ENCODE peak calls at places on chromosomes 3 and 15, in five cellular contexts. One of them, this sample, is unnamed. For H3K27me3, the result is how much of the 10 kb centered on the place peaks cover.

GRCh38 chr3:172856766-172857742 is 106.5 kb downstream of the ECT2 start:
- DNase-seq in heart left ventricle: peak
- DNase-seq in adrenal gland: peak
- DNase-seq in HCT116: peak
- DNase-seq in GM12878: no peak
- DNase-seq in this sample: no peak

GRCh38 chr3:39147711-39148115 is 5.7 kb downstream of the CSRNP1 start:
- DNase-seq in GM12878: no peak
- DNase-seq in adrenal gland: peak
- DNase-seq in HCT116: no peak
- DNase-seq in heart left ventricle: peak
- DNase-seq in this sample: no peak

GRCh38 chr3:64355473-64355872 is 130.2 kb upstream of the PRICKLE2 start:
- DNase-seq in GM12878: no peak
- DNase-seq in HCT116: no peak
- DNase-seq in adrenal gland: peak
- DNase-seq in heart left ventricle: peak
- DNase-seq in this sample: peak

GRCh38 chr3:9088431-9089353 is 125.4 kb upstream of the RAD18 start:
- DNase-seq in GM12878: no peak
- DNase-seq in HCT116: no peak
- DNase-seq in heart left ventricle: no peak
- DNase-seq in adrenal gland: peak
- DNase-seq in this sample: no peak

GRCh38 chr3:32454731-32455608 is 47.7 kb downstream of the CMTM6 start:
- DNase-seq in heart left ventricle: no peak
- DNase-seq in HCT116: no peak
- DNase-seq in GM12878: no peak
- DNase-seq in adrenal gland: no peak
- DNase-seq in this sample: no peak

GRCh38 chr3:10357592-10358308 is 36.8 kb upstream of the SEC13 start:
- DNase-seq in heart left ventricle: peak
- DNase-seq in adrenal gland: peak
- DNase-seq in GM12878: peak
- DNase-seq in HCT116: no peak
- DNase-seq in this sample: no peak

GRCh38 chr3:171172070-171172469 is 145.6 kb upstream of the SLC2A2 start:
- DNase-seq in HCT116: no peak
- DNase-seq in adrenal gland: no peak
- DNase-seq in GM12878: no peak
- DNase-seq in heart left ventricle: no peak
- DNase-seq in this sample: no peak

GRCh38 chr15:62934236-62934971 is 108.1 kb upstream of the TPM1 start:
- DNase-seq in GM12878: no peak
- DNase-seq in adrenal gland: no peak
- DNase-seq in heart left ventricle: peak
- DNase-seq in HCT116: no peak
- DNase-seq in this sample: no peak

GRCh38 chr15:39922450-39923092 is 2.5 kb upstream of the GPR176 start:
- DNase-seq in heart left ventricle: no peak
- DNase-seq in HCT116: no peak
- DNase-seq in adrenal gland: no peak
- DNase-seq in GM12878: no peak
- DNase-seq in this sample: no peak

GRCh38 chr15:73751896-73752816 is 995 bp downstream of the INSYN1 start:
- DNase-seq in heart left ventricle: no peak
- DNase-seq in GM12878: no peak
- DNase-seq in adrenal gland: no peak
- DNase-seq in HCT116: no peak
- DNase-seq in this sample: no peak

GRCh38 chr3:49845694-49846093 is 10.7 kb downstream of the TRAIP start:
- DNase-seq in adrenal gland: no peak
- DNase-seq in GM12878: no peak
- DNase-seq in heart left ventricle: no peak
- DNase-seq in HCT116: no peak
- DNase-seq in this sample: no peak

GRCh38 chr3:49523756-49524747 is 30.2 kb upstream of the BSN start:
- DNase-seq in GM12878: no peak
- DNase-seq in HCT116: no peak
- DNase-seq in adrenal gland: no peak
- DNase-seq in heart left ventricle: no peak
- DNase-seq in this sample: no peak

GRCh38 chr15:32878849-32879795 is 161.3 kb downstream of the GREM1 start:
- DNase-seq in adrenal gland: no peak
- DNase-seq in GM12878: no peak
- DNase-seq in heart left ventricle: no peak
- DNase-seq in HCT116: no peak
- DNase-seq in this sample: no peak

GRCh38 chr3:140276698-140277097 is 341.7 kb downstream of the CLSTN2 start:
- DNase-seq in adrenal gland: no peak
- DNase-seq in GM12878: no peak
- DNase-seq in heart left ventricle: no peak
- DNase-seq in HCT116: peak
- DNase-seq in this sample: no peak

GRCh38 chr3:149657796-149658443 is at the start of gene WWTR1:
- DNase-seq in GM12878: peak
- DNase-seq in HCT116: peak
- DNase-seq in heart left ventricle: peak
- DNase-seq in adrenal gland: peak
- DNase-seq in this sample: peak

GRCh38 chr15:59294574-59294960 is 78.1 kb downstream of the MYO1E start:
- DNase-seq in heart left ventricle: no peak
- DNase-seq in GM12878: no peak
- DNase-seq in adrenal gland: no peak
- DNase-seq in HCT116: no peak
- DNase-seq in this sample: no peak

GRCh38 chr3:101902041-101902440 is 52.7 kb downstream of the NFKBIZ start:
- DNase-seq in heart left ventricle: no peak
- DNase-seq in HCT116: peak
- DNase-seq in GM12878: no peak
- DNase-seq in adrenal gland: no peak
- DNase-seq in this sample: no peak

GRCh38 chr3:128344046-128344368 is 122.7 kb downstream of the DNAJB8 start:
- DNase-seq in heart left ventricle: no peak
- DNase-seq in adrenal gland: no peak
- DNase-seq in GM12878: no peak
- DNase-seq in HCT116: no peak
- DNase-seq in this sample: no peak

GRCh38 chr3:174863488-174863887 is 4.4 kb downstream of the NAALADL2 start:
- DNase-seq in adrenal gland: no peak
- DNase-seq in heart left ventricle: no peak
- DNase-seq in GM12878: no peak
- DNase-seq in HCT116: peak
- DNase-seq in this sample: no peak

GRCh38 chr3:139101396-139101795 is 56.7 kb upstream of the PRR23C start:
- DNase-seq in adrenal gland: no peak
- DNase-seq in GM12878: no peak
- DNase-seq in heart left ventricle: no peak
- DNase-seq in HCT116: no peak
- DNase-seq in this sample: no peak

GRCh38 chr3:192064959-192065358 is 604.0 kb downstream of the PYDC2 start:
- DNase-seq in GM12878: no peak
- DNase-seq in adrenal gland: no peak
- DNase-seq in HCT116: no peak
- DNase-seq in heart left ventricle: no peak
- DNase-seq in this sample: no peak

GRCh38 chr3:147038456-147038855 is 367.9 kb downstream of the ZIC4 start:
- DNase-seq in heart left ventricle: no peak
- DNase-seq in HCT116: no peak
- DNase-seq in GM12878: no peak
- DNase-seq in adrenal gland: no peak
- DNase-seq in this sample: no peak

GRCh38 chr15:32838820-32839219 is 121.0 kb downstream of the GREM1 start:
- DNase-seq in GM12878: no peak
- DNase-seq in heart left ventricle: no peak
- DNase-seq in HCT116: no peak
- DNase-seq in adrenal gland: peak
- DNase-seq in this sample: no peak

GRCh38 chr15:31511707-31512310 is 185.2 kb downstream of the KLF13 start:
- DNase-seq in GM12878: peak
- DNase-seq in heart left ventricle: no peak
- DNase-seq in adrenal gland: no peak
- DNase-seq in HCT116: no peak
- DNase-seq in this sample: no peak

GRCh38 chr15:90674476-90674875 is 42.7 kb upstream of the BLM start:
- DNase-seq in HCT116: no peak
- DNase-seq in heart left ventricle: no peak
- DNase-seq in GM12878: no peak
- DNase-seq in adrenal gland: no peak
- DNase-seq in this sample: no peak

GRCh38 chr3:181879926-181880325 is 168.2 kb downstream of the SOX2 start:
- DNase-seq in adrenal gland: no peak
- DNase-seq in HCT116: no peak
- DNase-seq in heart left ventricle: no peak
- DNase-seq in GM12878: no peak
- DNase-seq in this sample: no peak

GRCh38 chr3:53158700-53159414 is 2.2 kb upstream of the PRKCD start:
- DNase-seq in heart left ventricle: no peak
- DNase-seq in GM12878: no peak
- DNase-seq in HCT116: no peak
- DNase-seq in adrenal gland: no peak
- DNase-seq in this sample: no peak

GRCh38 chr3:123914829-123915228 is 30.7 kb upstream of the MYLK start:
- DNase-seq in heart left ventricle: no peak
- DNase-seq in adrenal gland: no peak
- DNase-seq in GM12878: no peak
- DNase-seq in HCT116: no peak
- DNase-seq in this sample: no peak

DNA sequence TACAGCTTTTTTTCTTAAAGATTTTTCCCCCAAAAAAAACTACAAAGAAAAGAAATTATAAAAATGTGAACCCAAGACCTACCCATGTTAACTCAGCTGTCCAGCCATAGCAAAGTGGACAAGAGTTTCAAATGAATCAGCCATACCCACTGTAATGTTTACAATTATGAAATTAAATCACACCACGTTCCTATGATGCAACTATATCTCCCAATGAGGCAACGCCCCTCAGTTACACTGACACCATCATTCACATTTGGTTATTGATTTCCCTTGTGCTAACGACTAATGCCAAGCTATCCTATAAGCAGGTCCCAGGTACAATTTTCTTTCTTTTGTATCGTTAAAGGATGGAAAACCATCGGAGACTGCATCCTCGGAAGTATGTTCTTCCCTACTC is 115.1 kb upstream of the ICE2 start:
- DNase-seq in adrenal gland: no peak
- DNase-seq in HCT116: no peak
- DNase-seq in heart left ventricle: no peak
- DNase-seq in GM12878: no peak
- DNase-seq in this sample: no peak
- H3K27me3 ChIP-seq in adrenal gland: under half
- H3K27me3 ChIP-seq in HCT116: under half
- H3K27me3 ChIP-seq in heart left ventricle: under half
- H3K27me3 ChIP-seq in GM12878: under half
- H3K27me3 ChIP-seq in this sample: under half

DNA sequence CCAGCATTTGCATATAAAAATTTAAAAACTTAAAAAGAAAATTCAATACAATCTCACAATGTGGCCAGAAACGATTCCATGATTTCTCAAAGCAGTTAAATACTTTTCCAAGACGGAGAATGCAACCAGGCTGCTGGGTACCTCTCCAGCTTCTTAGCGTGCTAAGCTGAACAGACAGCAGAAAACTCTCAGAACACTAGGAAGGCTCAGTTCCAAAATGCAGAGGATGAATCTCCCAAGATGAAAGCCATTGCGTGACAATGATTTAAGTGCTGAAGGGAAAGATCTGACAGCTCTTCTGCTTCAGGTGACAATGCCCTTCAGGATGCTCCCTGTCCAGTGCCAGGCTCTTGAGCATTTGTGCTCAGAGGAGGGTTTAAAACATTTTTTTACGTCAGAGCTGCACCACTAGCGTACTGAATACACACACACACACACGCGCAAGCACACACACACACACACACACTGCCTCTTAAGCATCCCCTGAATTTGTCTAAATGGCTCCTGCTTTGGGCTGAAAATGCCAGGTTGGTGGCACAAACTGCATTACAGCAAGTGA is 26.3 kb downstream of the ARHGEF3 start:
- DNase-seq in HCT116: no peak
- DNase-seq in heart left ventricle: no peak
- DNase-seq in GM12878: no peak
- DNase-seq in adrenal gland: no peak
- DNase-seq in this sample: no peak
- TF ChIP-seq POLR2A in HCT116: no peak
- TF ChIP-seq POLR2A in heart left ventricle: no peak
- TF ChIP-seq POLR2A in GM12878: no peak
- TF ChIP-seq POLR2A in adrenal gland: no peak
- TF ChIP-seq POLR2A in this sample: no peak

DNA sequence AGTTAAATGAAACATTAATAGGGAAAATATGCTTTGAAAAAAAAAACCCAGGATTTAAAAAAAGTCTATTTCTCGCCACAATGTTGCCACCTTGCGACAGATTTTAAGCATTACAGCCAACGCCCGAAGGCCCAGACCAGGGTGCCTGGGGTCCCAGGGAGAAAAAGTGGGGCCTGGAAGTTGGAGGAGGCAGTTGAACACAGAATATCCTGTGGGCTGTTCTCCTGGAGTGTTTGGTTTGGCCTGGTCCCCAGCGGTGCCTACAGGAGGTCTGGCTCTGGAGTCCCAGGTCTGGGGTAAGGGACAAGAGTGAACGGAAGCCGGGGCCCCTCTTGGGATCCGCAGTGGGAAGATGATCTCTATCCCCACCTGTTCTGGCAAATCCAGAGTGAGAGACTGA is 3.4 kb downstream of the RNU6-1 start:
- DNase-seq in adrenal gland: no peak
- DNase-seq in GM12878: no peak
- DNase-seq in heart left ventricle: no peak
- DNase-seq in HCT116: no peak
- DNase-seq in this sample: peak
- H3K4me3 ChIP-seq in adrenal gland: no peak
- H3K4me3 ChIP-seq in GM12878: no peak
- H3K4me3 ChIP-seq in heart left ventricle: peak
- H3K4me3 ChIP-seq in HCT116: no peak
- H3K4me3 ChIP-seq in this sample: peak

GRCh38 chr15:88803241-88803919 is at the start of gene ACAN:
- DNase-seq in heart left ventricle: no peak
- DNase-seq in HCT116: no peak
- DNase-seq in adrenal gland: no peak
- DNase-seq in GM12878: no peak
- DNase-seq in this sample: no peak
- H3K27me3 ChIP-seq in heart left ventricle: half or more
- H3K27me3 ChIP-seq in HCT116: under half
- H3K27me3 ChIP-seq in adrenal gland: under half
- H3K27me3 ChIP-seq in GM12878: under half
- H3K27me3 ChIP-seq in this sample: under half